ENCODE peak calls at places on chromosomes 13 and 19, in nine cellular contexts. One of them, this sample, is unnamed. For H3K27me3, the result is how much of the 10 kb centered on the place peaks cover.

GRCh38 chr19:1568320-1569019 is at the start of gene MEX3D:
- DNase-seq in PC-3: peak
- DNase-seq in left ventricle myocardium inferior: peak
- DNase-seq in gastrocnemius medialis: peak
- DNase-seq in tibial nerve: peak
- DNase-seq in prostate gland: peak
- DNase-seq in dorsolateral prefrontal cortex: peak
- DNase-seq in lung: peak
- DNase-seq in Peyer's patch: peak
- DNase-seq in this sample: peak

GRCh38 chr19:49421039-49421877 is 2.0 kb downstream of the PTH2 start:
- DNase-seq in left ventricle myocardium inferior: peak
- DNase-seq in PC-3: peak
- DNase-seq in Peyer's patch: peak
- DNase-seq in prostate gland: peak
- DNase-seq in tibial nerve: peak
- DNase-seq in dorsolateral prefrontal cortex: no peak
- DNase-seq in gastrocnemius medialis: no peak
- DNase-seq in lung: peak
- DNase-seq in this sample: peak

GRCh38 chr13:30725331-30726085 is 9.8 kb upstream of the ALOX5AP start:
- DNase-seq in lung: no peak
- DNase-seq in gastrocnemius medialis: no peak
- DNase-seq in PC-3: no peak
- DNase-seq in dorsolateral prefrontal cortex: no peak
- DNase-seq in tibial nerve: no peak
- DNase-seq in prostate gland: no peak
- DNase-seq in left ventricle myocardium inferior: no peak
- DNase-seq in Peyer's patch: no peak
- DNase-seq in this sample: no peak

GRCh38 chr13:75544681-75545333 is 4.8 kb upstream of the UCHL3 start:
- DNase-seq in PC-3: peak
- DNase-seq in left ventricle myocardium inferior: no peak
- DNase-seq in lung: no peak
- DNase-seq in tibial nerve: no peak
- DNase-seq in prostate gland: no peak
- DNase-seq in Peyer's patch: no peak
- DNase-seq in gastrocnemius medialis: no peak
- DNase-seq in dorsolateral prefrontal cortex: no peak
- DNase-seq in this sample: peak

GRCh38 chr13:44271915-44272341 is 101.7 kb upstream of the SERP2 start:
- DNase-seq in tibial nerve: peak
- DNase-seq in lung: no peak
- DNase-seq in PC-3: no peak
- DNase-seq in Peyer's patch: no peak
- DNase-seq in gastrocnemius medialis: peak
- DNase-seq in prostate gland: no peak
- DNase-seq in dorsolateral prefrontal cortex: peak
- DNase-seq in left ventricle myocardium inferior: no peak
- DNase-seq in this sample: no peak

GRCh38 chr13:110137677-110138008 is 169.3 kb downstream of the COL4A1 start:
- DNase-seq in left ventricle myocardium inferior: peak
- DNase-seq in Peyer's patch: no peak
- DNase-seq in tibial nerve: peak
- DNase-seq in prostate gland: peak
- DNase-seq in gastrocnemius medialis: peak
- DNase-seq in PC-3: peak
- DNase-seq in dorsolateral prefrontal cortex: peak
- DNase-seq in lung: no peak
- DNase-seq in this sample: peak

GRCh38 chr13:73767747-73768315 is 366.4 kb downstream of the KLF12 start:
- DNase-seq in PC-3: peak
- DNase-seq in lung: no peak
- DNase-seq in left ventricle myocardium inferior: no peak
- DNase-seq in dorsolateral prefrontal cortex: no peak
- DNase-seq in Peyer's patch: peak
- DNase-seq in gastrocnemius medialis: no peak
- DNase-seq in tibial nerve: no peak
- DNase-seq in prostate gland: no peak
- DNase-seq in this sample: no peak

GRCh38 chr13:107144432-107144831 is 576.5 kb upstream of the ARGLU1 start:
- DNase-seq in left ventricle myocardium inferior: no peak
- DNase-seq in lung: no peak
- DNase-seq in PC-3: peak
- DNase-seq in dorsolateral prefrontal cortex: no peak
- DNase-seq in tibial nerve: no peak
- DNase-seq in Peyer's patch: no peak
- DNase-seq in prostate gland: no peak
- DNase-seq in gastrocnemius medialis: no peak
- DNase-seq in this sample: no peak

GRCh38 chr13:69951412-69951811 is 156.2 kb upstream of the ATXN8OS start:
- DNase-seq in tibial nerve: no peak
- DNase-seq in Peyer's patch: no peak
- DNase-seq in dorsolateral prefrontal cortex: no peak
- DNase-seq in prostate gland: no peak
- DNase-seq in gastrocnemius medialis: no peak
- DNase-seq in lung: no peak
- DNase-seq in PC-3: no peak
- DNase-seq in left ventricle myocardium inferior: no peak
- DNase-seq in this sample: no peak

GRCh38 chr13:109745060-109745459 is 41.3 kb downstream of the IRS2 start:
- DNase-seq in dorsolateral prefrontal cortex: no peak
- DNase-seq in tibial nerve: no peak
- DNase-seq in Peyer's patch: no peak
- DNase-seq in prostate gland: no peak
- DNase-seq in left ventricle myocardium inferior: no peak
- DNase-seq in gastrocnemius medialis: no peak
- DNase-seq in lung: no peak
- DNase-seq in PC-3: no peak
- DNase-seq in this sample: no peak

GRCh38 chr19:3034845-3035541 is 5.9 kb upstream of the TLE2 start:
- DNase-seq in left ventricle myocardium inferior: no peak
- DNase-seq in Peyer's patch: peak
- DNase-seq in PC-3: no peak
- DNase-seq in gastrocnemius medialis: no peak
- DNase-seq in dorsolateral prefrontal cortex: peak
- DNase-seq in lung: peak
- DNase-seq in prostate gland: peak
- DNase-seq in tibial nerve: peak
- DNase-seq in this sample: no peak

GRCh38 chr13:30698023-30698422 is 37.3 kb upstream of the ALOX5AP start:
- DNase-seq in gastrocnemius medialis: no peak
- DNase-seq in left ventricle myocardium inferior: no peak
- DNase-seq in Peyer's patch: no peak
- DNase-seq in dorsolateral prefrontal cortex: no peak
- DNase-seq in tibial nerve: no peak
- DNase-seq in lung: no peak
- DNase-seq in PC-3: no peak
- DNase-seq in prostate gland: no peak
- DNase-seq in this sample: no peak

GRCh38 chr13:106753241-106753640 is 185.3 kb upstream of the ARGLU1 start:
- DNase-seq in PC-3: no peak
- DNase-seq in Peyer's patch: no peak
- DNase-seq in lung: no peak
- DNase-seq in prostate gland: no peak
- DNase-seq in gastrocnemius medialis: no peak
- DNase-seq in left ventricle myocardium inferior: no peak
- DNase-seq in dorsolateral prefrontal cortex: no peak
- DNase-seq in tibial nerve: no peak
- DNase-seq in this sample: peak

GRCh38 chr13:100528820-100529219 is 59.8 kb downstream of the GGACT start:
- DNase-seq in prostate gland: no peak
- DNase-seq in dorsolateral prefrontal cortex: no peak
- DNase-seq in Peyer's patch: no peak
- DNase-seq in PC-3: no peak
- DNase-seq in tibial nerve: no peak
- DNase-seq in left ventricle myocardium inferior: no peak
- DNase-seq in lung: no peak
- DNase-seq in gastrocnemius medialis: no peak
- DNase-seq in this sample: no peak

GRCh38 chr13:51976423-51976822 is 34.8 kb downstream of the ATP7B start:
- DNase-seq in PC-3: peak
- DNase-seq in lung: no peak
- DNase-seq in prostate gland: no peak
- DNase-seq in Peyer's patch: no peak
- DNase-seq in gastrocnemius medialis: no peak
- DNase-seq in tibial nerve: no peak
- DNase-seq in left ventricle myocardium inferior: no peak
- DNase-seq in dorsolateral prefrontal cortex: no peak
- DNase-seq in this sample: no peak

GRCh38 chr19:45785781-45786532 is 3.7 kb upstream of the DMPK start:
- DNase-seq in gastrocnemius medialis: no peak
- DNase-seq in dorsolateral prefrontal cortex: no peak
- DNase-seq in PC-3: no peak
- DNase-seq in Peyer's patch: no peak
- DNase-seq in left ventricle myocardium inferior: no peak
- DNase-seq in tibial nerve: no peak
- DNase-seq in prostate gland: no peak
- DNase-seq in lung: no peak
- DNase-seq in this sample: no peak

GRCh38 chr13:99419591-99420243 is 81.6 kb upstream of the TM9SF2 start:
- DNase-seq in gastrocnemius medialis: no peak
- DNase-seq in left ventricle myocardium inferior: no peak
- DNase-seq in dorsolateral prefrontal cortex: no peak
- DNase-seq in Peyer's patch: peak
- DNase-seq in prostate gland: no peak
- DNase-seq in tibial nerve: no peak
- DNase-seq in lung: no peak
- DNase-seq in PC-3: no peak
- DNase-seq in this sample: no peak

GRCh38 chr13:99421271-99421670 is 80.0 kb upstream of the TM9SF2 start:
- DNase-seq in gastrocnemius medialis: no peak
- DNase-seq in left ventricle myocardium inferior: no peak
- DNase-seq in prostate gland: no peak
- DNase-seq in dorsolateral prefrontal cortex: no peak
- DNase-seq in PC-3: no peak
- DNase-seq in lung: no peak
- DNase-seq in Peyer's patch: peak
- DNase-seq in tibial nerve: no peak
- DNase-seq in this sample: no peak

GRCh38 chr13:99425485-99426341 is 75.6 kb upstream of the TM9SF2 start:
- DNase-seq in tibial nerve: no peak
- DNase-seq in left ventricle myocardium inferior: peak
- DNase-seq in gastrocnemius medialis: no peak
- DNase-seq in lung: no peak
- DNase-seq in PC-3: no peak
- DNase-seq in dorsolateral prefrontal cortex: no peak
- DNase-seq in Peyer's patch: peak
- DNase-seq in prostate gland: no peak
- DNase-seq in this sample: peak

GRCh38 chr13:99421758-99422555 is 79.3 kb upstream of the TM9SF2 start:
- DNase-seq in prostate gland: no peak
- DNase-seq in lung: no peak
- DNase-seq in gastrocnemius medialis: no peak
- DNase-seq in PC-3: no peak
- DNase-seq in dorsolateral prefrontal cortex: no peak
- DNase-seq in Peyer's patch: peak
- DNase-seq in tibial nerve: no peak
- DNase-seq in left ventricle myocardium inferior: no peak
- DNase-seq in this sample: no peak

GRCh38 chr13:99422556-99423220 is 78.6 kb upstream of the TM9SF2 start:
- DNase-seq in gastrocnemius medialis: no peak
- DNase-seq in prostate gland: no peak
- DNase-seq in dorsolateral prefrontal cortex: no peak
- DNase-seq in lung: no peak
- DNase-seq in PC-3: no peak
- DNase-seq in tibial nerve: no peak
- DNase-seq in Peyer's patch: peak
- DNase-seq in left ventricle myocardium inferior: no peak
- DNase-seq in this sample: no peak
- H3K27me3 ChIP-seq in gastrocnemius medialis: under half
- H3K27me3 ChIP-seq in prostate gland: under half
- H3K27me3 ChIP-seq in dorsolateral prefrontal cortex: under half
- H3K27me3 ChIP-seq in lung: under half
- H3K27me3 ChIP-seq in PC-3: under half
- H3K27me3 ChIP-seq in tibial nerve: under half
- H3K27me3 ChIP-seq in Peyer's patch: under half
- H3K27me3 ChIP-seq in left ventricle myocardium inferior: half or more
- H3K27me3 ChIP-seq in this sample: under half

GRCh38 chr13:112450118-112450517 is 74.0 kb downstream of the SPACA7 start:
- DNase-seq in PC-3: no peak
- DNase-seq in dorsolateral prefrontal cortex: no peak
- DNase-seq in prostate gland: no peak
- DNase-seq in tibial nerve: no peak
- DNase-seq in lung: peak
- DNase-seq in gastrocnemius medialis: no peak
- DNase-seq in left ventricle myocardium inferior: no peak
- DNase-seq in Peyer's patch: no peak
- DNase-seq in this sample: no peak
- H3K27me3 ChIP-seq in PC-3: under half
- H3K27me3 ChIP-seq in dorsolateral prefrontal cortex: under half
- H3K27me3 ChIP-seq in prostate gland: under half
- H3K27me3 ChIP-seq in tibial nerve: under half
- H3K27me3 ChIP-seq in lung: under half
- H3K27me3 ChIP-seq in gastrocnemius medialis: under half
- H3K27me3 ChIP-seq in left ventricle myocardium inferior: half or more
- H3K27me3 ChIP-seq in Peyer's patch: under half
- H3K27me3 ChIP-seq in this sample: under half

GRCh38 chr13:111143875-111144540 is 28.9 kb downstream of the ARHGEF7 start:
- DNase-seq in PC-3: no peak
- DNase-seq in dorsolateral prefrontal cortex: no peak
- DNase-seq in left ventricle myocardium inferior: no peak
- DNase-seq in tibial nerve: no peak
- DNase-seq in gastrocnemius medialis: no peak
- DNase-seq in lung: no peak
- DNase-seq in prostate gland: no peak
- DNase-seq in Peyer's patch: no peak
- DNase-seq in this sample: no peak
- H3K27me3 ChIP-seq in PC-3: half or more
- H3K27me3 ChIP-seq in dorsolateral prefrontal cortex: under half
- H3K27me3 ChIP-seq in left ventricle myocardium inferior: under half
- H3K27me3 ChIP-seq in tibial nerve: under half
- H3K27me3 ChIP-seq in gastrocnemius medialis: under half
- H3K27me3 ChIP-seq in lung: under half
- H3K27me3 ChIP-seq in prostate gland: under half
- H3K27me3 ChIP-seq in Peyer's patch: under half
- H3K27me3 ChIP-seq in this sample: under half

GRCh38 chr13:21639604-21640003 is 31.3 kb upstream of the FGF9 start:
- DNase-seq in Peyer's patch: no peak
- DNase-seq in prostate gland: no peak
- DNase-seq in tibial nerve: no peak
- DNase-seq in PC-3: no peak
- DNase-seq in gastrocnemius medialis: no peak
- DNase-seq in lung: no peak
- DNase-seq in left ventricle myocardium inferior: no peak
- DNase-seq in dorsolateral prefrontal cortex: no peak
- DNase-seq in this sample: no peak

GRCh38 chr13:21637296-21637695 is 33.3 kb upstream of the MICU2 start:
- DNase-seq in gastrocnemius medialis: no peak
- DNase-seq in prostate gland: no peak
- DNase-seq in PC-3: peak
- DNase-seq in dorsolateral prefrontal cortex: no peak
- DNase-seq in Peyer's patch: peak
- DNase-seq in left ventricle myocardium inferior: no peak
- DNase-seq in tibial nerve: no peak
- DNase-seq in lung: peak
- DNase-seq in this sample: peak

GRCh38 chr13:21638319-21639282 is 32.3 kb upstream of the FGF9 start:
- DNase-seq in tibial nerve: peak
- DNase-seq in prostate gland: no peak
- DNase-seq in gastrocnemius medialis: no peak
- DNase-seq in PC-3: peak
- DNase-seq in lung: no peak
- DNase-seq in left ventricle myocardium inferior: no peak
- DNase-seq in dorsolateral prefrontal cortex: no peak
- DNase-seq in Peyer's patch: no peak
- DNase-seq in this sample: peak

GRCh38 chr13:21641629-21642028 is 29.2 kb upstream of the FGF9 start:
- DNase-seq in gastrocnemius medialis: no peak
- DNase-seq in lung: no peak
- DNase-seq in prostate gland: no peak
- DNase-seq in dorsolateral prefrontal cortex: no peak
- DNase-seq in Peyer's patch: no peak
- DNase-seq in tibial nerve: no peak
- DNase-seq in PC-3: no peak
- DNase-seq in left ventricle myocardium inferior: no peak
- DNase-seq in this sample: no peak
- H3K27me3 ChIP-seq in gastrocnemius medialis: under half
- H3K27me3 ChIP-seq in lung: under half
- H3K27me3 ChIP-seq in prostate gland: under half
- H3K27me3 ChIP-seq in dorsolateral prefrontal cortex: under half
- H3K27me3 ChIP-seq in Peyer's patch: under half
- H3K27me3 ChIP-seq in tibial nerve: under half
- H3K27me3 ChIP-seq in PC-3: under half
- H3K27me3 ChIP-seq in left ventricle myocardium inferior: under half
- H3K27me3 ChIP-seq in this sample: under half